ENCODE peak calls at places on chromosomes 16 and 17, in six cellular contexts. R is islet precursor cell, M is astrocyte of the hippocampus, V is cardiac muscle cell, K is NCI-H2171 treated with DMSO at 0.1 percent for 48 hours, Y is head of caudate nucleus. B is an unnamed sample.

GRCh38 chr16:72768611-72769010 is 279.3 kb downstream of the ZFHX3 start:
- DNase-seq in R (no peak), M (no peak), V (no peak), K (no peak), Y (no peak), B (no peak)

GRCh38 chr16:28182183-28182582 is 29.6 kb downstream of the XPO6 start:
- DNase-seq in R (no peak), M (peak; percentile 48), V (no peak), K (no peak), Y (no peak), B (no peak)

GRCh38 chr17:65323055-65323454 is 185.9 kb downstream of the RGS9 start:
- DNase-seq in R (no peak), M (no peak), V (no peak), K (peak; percentile 16), Y (no peak), B (no peak)

GRCh38 chr16:19479302-19479721 is 42.6 kb downstream of the GDE1 start:
- DNase-seq in R (peak; percentile 82), M (no peak), V (no peak), K (no peak), Y (no peak), B (no peak)

GRCh38 chr17:81192386-81193050 is 26.5 kb upstream of the AATK start:
- DNase-seq in R (peak; percentile 88), M (no peak), V (no peak), K (no peak), Y (no peak), B (no peak)

GRCh38 chr17:30309591-30309990 is 17.8 kb upstream of the BLMH start:
- DNase-seq in R (peak; percentile 63), M (peak; percentile 91), V (no peak), K (no peak), Y (no peak), B (no peak)

GRCh38 chr17:44095647-44096496 is 25.3 kb downstream of the G6PC3 start:
- DNase-seq in R (peak; percentile 96), M (peak; percentile 85), V (peak; percentile 89), K (peak; percentile 91), Y (peak; percentile 75), B (peak; percentile 57)

GRCh38 chr17:8176197-8176940 is at the start of gene TMEM107:
- DNase-seq in R (peak; percentile 98), M (peak; percentile 93), V (peak; percentile 92), K (peak; percentile 88), Y (peak; percentile 89), B (peak; percentile 61)

GRCh38 chr17:44002141-44002848 is 2.1 kb upstream of the NAGS start:
- DNase-seq in R (no peak), M (no peak), V (no peak), K (no peak), Y (no peak), B (no peak)

GRCh38 chr17:58541249-58541648 is 26.8 kb upstream of the MTMR4 start:
- DNase-seq in R (no peak), M (no peak), V (no peak), K (no peak), Y (no peak), B (no peak)

GRCh38 chr17:79948406-79948917 is 87.2 kb downstream of the TBC1D16 start:
- DNase-seq in R (peak; percentile 47), M (no peak), V (no peak), K (no peak), Y (no peak), B (no peak)

GRCh38 chr17:60364006-60364405 is 27.9 kb downstream of the USP32 start:
- DNase-seq in R (no peak), M (no peak), V (no peak), K (no peak), Y (no peak), B (no peak)

GRCh38 chr16:54812229-54812628 is 118.4 kb upstream of the IRX5 start:
- DNase-seq in R (no peak), M (no peak), V (no peak), K (no peak), Y (no peak), B (no peak)

B was measured in HuH-7.5.